ENCODE peak calls at places on chromosome 17, in seven cellular contexts. C is Right ventricle myocardium superior; I is KBM-7; Q is AG04449; G is stimulated activated CD8-positive, alpha-beta memory T cell treated with anti-CD3 and anti-CD28 coated beads, Interleukin-15, amount 100 ng/mL, for 4 hours; J is H4; H is stimulated activated CD4-positive, alpha-beta T cell treated with anti-CD3 and anti-CD28 coated beads, Interleukin-1b, Interleukin-23, amount 100 ng/mL, for 24 hours. O is an unnamed sample.

GRCh38 chr17:80264048-80264792 is 3.6 kb downstream of the RNF213 start:
- DNase-seq in H (no peak), C (no peak), Q (no peak), G (peak), J (no peak), I (peak), O (no peak)

GRCh38 chr17:38898812-38899348 is 26.5 kb upstream of the LASP1NB start:
- DNase-seq in G (peak), J (no peak), C (peak), I (peak), Q (no peak), H (peak), O (no peak)

GRCh38 chr17:1227917-1228751 is 42.1 kb upstream of the BHLHA9 start:
- DNase-seq in H (no peak), I (peak), C (peak), J (no peak), G (no peak), Q (no peak), O (no peak)

GRCh38 chr17:2150871-2151270 is 96.0 kb downstream of the HIC1 start:
- DNase-seq in H (no peak), Q (no peak), C (no peak), G (no peak), I (no peak), J (no peak), O (peak)

GRCh38 chr17:48575066-48575582 is 3.0 kb downstream of the HOXB4 start:
- DNase-seq in Q (no peak), H (no peak), J (no peak), C (no peak), I (no peak), G (no peak), O (peak)

GRCh38 chr17:35467824-35468223 is 19.3 kb upstream of the SLFN13 start:
- DNase-seq in I (no peak), C (no peak), J (no peak), G (no peak), Q (no peak), H (no peak), O (no peak)

GRCh38 chr17:45302649-45303173 is 14.1 kb downstream of the MAP3K14 start:
- DNase-seq in I (peak), J (no peak), Q (no peak), G (no peak), H (no peak), C (no peak), O (no peak)

GRCh38 chr17:76145231-76146052 is 4.4 kb upstream of the FOXJ1 start:
- DNase-seq in Q (no peak), J (no peak), C (no peak), G (no peak), H (no peak), I (peak), O (no peak)

GRCh38 chr17:58181796-58182195 is 10.7 kb upstream of the EPX start:
- DNase-seq in H (no peak), J (no peak), C (no peak), I (no peak), G (no peak), Q (no peak), O (no peak)

GRCh38 chr17:8630227-8630801 is at the start of gene MYH10:
- DNase-seq in C (peak), I (no peak), J (no peak), G (no peak), Q (no peak), H (no peak), O (no peak)

GRCh38 chr17:73292031-73292531 is 19.7 kb downstream of the CDC42EP4 start:
- DNase-seq in H (no peak), J (peak), Q (no peak), I (no peak), G (no peak), C (peak), O (no peak)

GRCh38 chr17:77719806-77720205 is 238.7 kb upstream of the TNRC6C start:
- DNase-seq in C (no peak), Q (no peak), J (no peak), H (no peak), G (no peak), I (no peak), O (no peak)

GRCh38 chr17:48228720-48229119 is 121.2 kb downstream of the SNX11 start:
- DNase-seq in Q (no peak), C (no peak), G (no peak), J (no peak), H (no peak), I (no peak), O (peak)

GRCh38 chr17:79811036-79811887 is 14.4 kb upstream of the CBX8 start:
- DNase-seq in G (no peak), C (peak), Q (no peak), H (no peak), J (peak), I (peak), O (peak)

GRCh38 chr17:40086150-40087044 is 14.0 kb downstream of the NR1D1 start:
- DNase-seq in G (no peak), C (peak), H (peak), Q (no peak), I (peak), J (no peak), O (peak)